ENCODE peak calls at places on chromosomes 5 and 9, in seven cellular contexts. One of them, this sample, is unnamed.

GRCh38 chr5:172793577-172794488 is 22.8 kb upstream of the DUSP1 start:
- DNase-seq in endothelial cell: no peak
- DNase-seq in stimulated activated CD8-positive, alpha-beta memory T cell treated with anti-CD3 and anti-CD28 coated beads, Interleukin-12 subunit alpha, Interleukin-12 subunit beta, amount 100 ng/mL, for 1 hour: no peak
- DNase-seq in AG04449: no peak
- DNase-seq in PC-3: peak; percentile 71
- DNase-seq in uterus: no peak
- DNase-seq in amniotic stem cell: no peak
- DNase-seq in this sample: peak; percentile 91

GRCh38 chr5:112682621-112683061 is 55.0 kb upstream of the APC start:
- DNase-seq in uterus: no peak
- DNase-seq in amniotic stem cell: no peak
- DNase-seq in stimulated activated CD8-positive, alpha-beta memory T cell treated with anti-CD3 and anti-CD28 coated beads, Interleukin-12 subunit alpha, Interleukin-12 subunit beta, amount 100 ng/mL, for 1 hour: no peak
- DNase-seq in PC-3: peak; percentile 33
- DNase-seq in AG04449: no peak
- DNase-seq in endothelial cell: no peak
- DNase-seq in this sample: peak; percentile 43

GRCh38 chr9:17057729-17058128 is 77.1 kb upstream of the CNTLN start:
- DNase-seq in AG04449: no peak
- DNase-seq in stimulated activated CD8-positive, alpha-beta memory T cell treated with anti-CD3 and anti-CD28 coated beads, Interleukin-12 subunit alpha, Interleukin-12 subunit beta, amount 100 ng/mL, for 1 hour: no peak
- DNase-seq in uterus: no peak
- DNase-seq in amniotic stem cell: no peak
- DNase-seq in PC-3: no peak
- DNase-seq in endothelial cell: no peak
- DNase-seq in this sample: no peak

GRCh38 chr9:15837079-15837679 is 284.3 kb downstream of the CCDC171 start:
- DNase-seq in amniotic stem cell: peak; percentile 10
- DNase-seq in stimulated activated CD8-positive, alpha-beta memory T cell treated with anti-CD3 and anti-CD28 coated beads, Interleukin-12 subunit alpha, Interleukin-12 subunit beta, amount 100 ng/mL, for 1 hour: no peak
- DNase-seq in AG04449: peak; percentile 4
- DNase-seq in uterus: no peak
- DNase-seq in endothelial cell: peak; percentile 49
- DNase-seq in PC-3: peak; percentile 76
- DNase-seq in this sample: peak; percentile 71

GRCh38 chr9:4680750-4681149 is 1.4 kb downstream of the CDC37L1 start:
- DNase-seq in stimulated activated CD8-positive, alpha-beta memory T cell treated with anti-CD3 and anti-CD28 coated beads, Interleukin-12 subunit alpha, Interleukin-12 subunit beta, amount 100 ng/mL, for 1 hour: no peak
- DNase-seq in endothelial cell: no peak
- DNase-seq in PC-3: no peak
- DNase-seq in amniotic stem cell: no peak
- DNase-seq in AG04449: no peak
- DNase-seq in uterus: no peak
- DNase-seq in this sample: peak; percentile 79

GRCh38 chr5:159539678-159540077 is 209.4 kb upstream of the IL12B start:
- DNase-seq in AG04449: no peak
- DNase-seq in amniotic stem cell: no peak
- DNase-seq in uterus: no peak
- DNase-seq in stimulated activated CD8-positive, alpha-beta memory T cell treated with anti-CD3 and anti-CD28 coated beads, Interleukin-12 subunit alpha, Interleukin-12 subunit beta, amount 100 ng/mL, for 1 hour: no peak
- DNase-seq in PC-3: no peak
- DNase-seq in endothelial cell: no peak
- DNase-seq in this sample: no peak

GRCh38 chr5:120255214-120255613 is 208.9 kb upstream of the PRR16 start:
- DNase-seq in PC-3: no peak
- DNase-seq in endothelial cell: no peak
- DNase-seq in stimulated activated CD8-positive, alpha-beta memory T cell treated with anti-CD3 and anti-CD28 coated beads, Interleukin-12 subunit alpha, Interleukin-12 subunit beta, amount 100 ng/mL, for 1 hour: no peak
- DNase-seq in uterus: no peak
- DNase-seq in AG04449: no peak
- DNase-seq in amniotic stem cell: no peak
- DNase-seq in this sample: no peak

GRCh38 chr5:10479226-10479721 is 37.6 kb downstream of the ROPN1L start:
- DNase-seq in uterus: no peak
- DNase-seq in AG04449: no peak
- DNase-seq in amniotic stem cell: peak; percentile 52
- DNase-seq in endothelial cell: no peak
- DNase-seq in stimulated activated CD8-positive, alpha-beta memory T cell treated with anti-CD3 and anti-CD28 coated beads, Interleukin-12 subunit alpha, Interleukin-12 subunit beta, amount 100 ng/mL, for 1 hour: no peak
- DNase-seq in PC-3: peak; percentile 96
- DNase-seq in this sample: peak; percentile 80

GRCh38 chr5:104932431-104932830 is 1369.8 kb upstream of the NUDT12 start:
- DNase-seq in stimulated activated CD8-positive, alpha-beta memory T cell treated with anti-CD3 and anti-CD28 coated beads, Interleukin-12 subunit alpha, Interleukin-12 subunit beta, amount 100 ng/mL, for 1 hour: no peak
- DNase-seq in endothelial cell: no peak
- DNase-seq in amniotic stem cell: no peak
- DNase-seq in PC-3: no peak
- DNase-seq in AG04449: no peak
- DNase-seq in uterus: no peak
- DNase-seq in this sample: no peak

GRCh38 chr5:83972236-83972635 is 251.6 kb upstream of the HAPLN1 start:
- DNase-seq in uterus: no peak
- DNase-seq in endothelial cell: no peak
- DNase-seq in stimulated activated CD8-positive, alpha-beta memory T cell treated with anti-CD3 and anti-CD28 coated beads, Interleukin-12 subunit alpha, Interleukin-12 subunit beta, amount 100 ng/mL, for 1 hour: no peak
- DNase-seq in PC-3: peak; percentile 75
- DNase-seq in amniotic stem cell: no peak
- DNase-seq in AG04449: no peak
- DNase-seq in this sample: peak; percentile 25

GRCh38 chr9:95261890-95262289 is 55.6 kb downstream of the FANCC start:
- DNase-seq in uterus: no peak
- DNase-seq in AG04449: no peak
- DNase-seq in amniotic stem cell: no peak
- DNase-seq in stimulated activated CD8-positive, alpha-beta memory T cell treated with anti-CD3 and anti-CD28 coated beads, Interleukin-12 subunit alpha, Interleukin-12 subunit beta, amount 100 ng/mL, for 1 hour: no peak
- DNase-seq in PC-3: no peak
- DNase-seq in endothelial cell: no peak
- DNase-seq in this sample: peak; percentile 41

GRCh38 chr5:10563132-10563939 is 534 bp upstream of the ANKRD33B start:
- DNase-seq in uterus: peak; percentile 52
- DNase-seq in amniotic stem cell: no peak
- DNase-seq in AG04449: no peak
- DNase-seq in PC-3: peak; percentile 63
- DNase-seq in stimulated activated CD8-positive, alpha-beta memory T cell treated with anti-CD3 and anti-CD28 coated beads, Interleukin-12 subunit alpha, Interleukin-12 subunit beta, amount 100 ng/mL, for 1 hour: peak; percentile 13
- DNase-seq in endothelial cell: peak; percentile 20
- DNase-seq in this sample: no peak

GRCh38 chr5:78204241-78204640 is 90.3 kb downstream of the AP3B1 start:
- DNase-seq in uterus: no peak
- DNase-seq in amniotic stem cell: no peak
- DNase-seq in AG04449: no peak
- DNase-seq in PC-3: no peak
- DNase-seq in endothelial cell: no peak
- DNase-seq in stimulated activated CD8-positive, alpha-beta memory T cell treated with anti-CD3 and anti-CD28 coated beads, Interleukin-12 subunit alpha, Interleukin-12 subunit beta, amount 100 ng/mL, for 1 hour: no peak
- DNase-seq in this sample: no peak

GRCh38 chr9:133948138-133948537 is 44.0 kb downstream of the VAV2 start:
- DNase-seq in stimulated activated CD8-positive, alpha-beta memory T cell treated with anti-CD3 and anti-CD28 coated beads, Interleukin-12 subunit alpha, Interleukin-12 subunit beta, amount 100 ng/mL, for 1 hour: no peak
- DNase-seq in AG04449: no peak
- DNase-seq in uterus: no peak
- DNase-seq in endothelial cell: no peak
- DNase-seq in amniotic stem cell: no peak
- DNase-seq in PC-3: no peak
- DNase-seq in this sample: no peak

GRCh38 chr9:118290116-118290515 is 585.9 kb downstream of the TLR4 start:
- DNase-seq in endothelial cell: no peak
- DNase-seq in PC-3: no peak
- DNase-seq in AG04449: no peak
- DNase-seq in uterus: no peak
- DNase-seq in amniotic stem cell: no peak
- DNase-seq in stimulated activated CD8-positive, alpha-beta memory T cell treated with anti-CD3 and anti-CD28 coated beads, Interleukin-12 subunit alpha, Interleukin-12 subunit beta, amount 100 ng/mL, for 1 hour: no peak
- DNase-seq in this sample: no peak

GRCh38 chr5:151483176-151483575 is 35.8 kb downstream of the SLC36A1 start:
- DNase-seq in stimulated activated CD8-positive, alpha-beta memory T cell treated with anti-CD3 and anti-CD28 coated beads, Interleukin-12 subunit alpha, Interleukin-12 subunit beta, amount 100 ng/mL, for 1 hour: no peak
- DNase-seq in endothelial cell: no peak
- DNase-seq in PC-3: no peak
- DNase-seq in amniotic stem cell: no peak
- DNase-seq in AG04449: no peak
- DNase-seq in uterus: no peak
- DNase-seq in this sample: peak; percentile 68

GRCh38 chr5:150624334-150625163 is 15.9 kb upstream of the SYNPO start:
- DNase-seq in PC-3: no peak
- DNase-seq in amniotic stem cell: no peak
- DNase-seq in endothelial cell: peak; percentile 43
- DNase-seq in stimulated activated CD8-positive, alpha-beta memory T cell treated with anti-CD3 and anti-CD28 coated beads, Interleukin-12 subunit alpha, Interleukin-12 subunit beta, amount 100 ng/mL, for 1 hour: no peak
- DNase-seq in AG04449: no peak
- DNase-seq in uterus: no peak
- DNase-seq in this sample: no peak

GRCh38 chr9:116377179-116377790 is 223.7 kb downstream of the PAPPA start:
- DNase-seq in AG04449: no peak
- DNase-seq in amniotic stem cell: peak; percentile 22
- DNase-seq in stimulated activated CD8-positive, alpha-beta memory T cell treated with anti-CD3 and anti-CD28 coated beads, Interleukin-12 subunit alpha, Interleukin-12 subunit beta, amount 100 ng/mL, for 1 hour: no peak
- DNase-seq in uterus: no peak
- DNase-seq in PC-3: peak; percentile 65
- DNase-seq in endothelial cell: no peak
- DNase-seq in this sample: peak; percentile 88

GRCh38 chr5:157570801-157571200 is 4.8 kb downstream of the ADAM19 start:
- DNase-seq in stimulated activated CD8-positive, alpha-beta memory T cell treated with anti-CD3 and anti-CD28 coated beads, Interleukin-12 subunit alpha, Interleukin-12 subunit beta, amount 100 ng/mL, for 1 hour: no peak
- DNase-seq in uterus: no peak
- DNase-seq in PC-3: no peak
- DNase-seq in endothelial cell: no peak
- DNase-seq in amniotic stem cell: no peak
- DNase-seq in AG04449: no peak
- DNase-seq in this sample: no peak

GRCh38 chr5:28523887-28524637 is 1485.7 kb upstream of the CDH9 start:
- DNase-seq in stimulated activated CD8-positive, alpha-beta memory T cell treated with anti-CD3 and anti-CD28 coated beads, Interleukin-12 subunit alpha, Interleukin-12 subunit beta, amount 100 ng/mL, for 1 hour: no peak
- DNase-seq in AG04449: peak; percentile 75
- DNase-seq in uterus: no peak
- DNase-seq in amniotic stem cell: peak; percentile 85
- DNase-seq in PC-3: peak; percentile 70
- DNase-seq in endothelial cell: no peak
- DNase-seq in this sample: peak; percentile 77

GRCh38 chr5:167049771-167050567 is 1241.5 kb upstream of the WWC1 start:
- DNase-seq in PC-3: no peak
- DNase-seq in uterus: no peak
- DNase-seq in AG04449: no peak
- DNase-seq in endothelial cell: no peak
- DNase-seq in amniotic stem cell: no peak
- DNase-seq in stimulated activated CD8-positive, alpha-beta memory T cell treated with anti-CD3 and anti-CD28 coated beads, Interleukin-12 subunit alpha, Interleukin-12 subunit beta, amount 100 ng/mL, for 1 hour: no peak
- DNase-seq in this sample: peak; percentile 52

GRCh38 chr5:39072915-39073758 is 1.1 kb downstream of the RICTOR start:
- DNase-seq in PC-3: peak; percentile 57
- DNase-seq in stimulated activated CD8-positive, alpha-beta memory T cell treated with anti-CD3 and anti-CD28 coated beads, Interleukin-12 subunit alpha, Interleukin-12 subunit beta, amount 100 ng/mL, for 1 hour: peak; percentile 11
- DNase-seq in uterus: no peak
- DNase-seq in AG04449: no peak
- DNase-seq in amniotic stem cell: no peak
- DNase-seq in endothelial cell: peak; percentile 52
- DNase-seq in this sample: peak; percentile 42

GRCh38 chr5:102832445-102832844 is 77.3 kb downstream of the PAM start:
- DNase-seq in uterus: no peak
- DNase-seq in PC-3: no peak
- DNase-seq in amniotic stem cell: no peak
- DNase-seq in stimulated activated CD8-positive, alpha-beta memory T cell treated with anti-CD3 and anti-CD28 coated beads, Interleukin-12 subunit alpha, Interleukin-12 subunit beta, amount 100 ng/mL, for 1 hour: no peak
- DNase-seq in endothelial cell: no peak
- DNase-seq in AG04449: no peak
- DNase-seq in this sample: peak; percentile 20

GRCh38 chr9:113343732-113344231 is 3.7 kb upstream of the WDR31 start:
- DNase-seq in AG04449: no peak
- DNase-seq in uterus: peak; percentile 44
- DNase-seq in PC-3: no peak
- DNase-seq in amniotic stem cell: no peak
- DNase-seq in endothelial cell: no peak
- DNase-seq in stimulated activated CD8-positive, alpha-beta memory T cell treated with anti-CD3 and anti-CD28 coated beads, Interleukin-12 subunit alpha, Interleukin-12 subunit beta, amount 100 ng/mL, for 1 hour: no peak
- DNase-seq in this sample: peak; percentile 46

GRCh38 chr9:93896496-93897033 is 58.6 kb downstream of the BARX1 start:
- DNase-seq in stimulated activated CD8-positive, alpha-beta memory T cell treated with anti-CD3 and anti-CD28 coated beads, Interleukin-12 subunit alpha, Interleukin-12 subunit beta, amount 100 ng/mL, for 1 hour: no peak
- DNase-seq in uterus: peak; percentile 7
- DNase-seq in amniotic stem cell: no peak
- DNase-seq in endothelial cell: no peak
- DNase-seq in PC-3: no peak
- DNase-seq in AG04449: no peak
- DNase-seq in this sample: no peak

GRCh38 chr9:98410185-98410697 is 154.8 kb upstream of the TBC1D2 start:
- DNase-seq in uterus: no peak
- DNase-seq in endothelial cell: peak; percentile 41
- DNase-seq in amniotic stem cell: peak; percentile 72
- DNase-seq in AG04449: peak; percentile 52
- DNase-seq in stimulated activated CD8-positive, alpha-beta memory T cell treated with anti-CD3 and anti-CD28 coated beads, Interleukin-12 subunit alpha, Interleukin-12 subunit beta, amount 100 ng/mL, for 1 hour: no peak
- DNase-seq in PC-3: no peak
- DNase-seq in this sample: peak; percentile 94

GRCh38 chr5:111227805-111228204 is 3.6 kb downstream of the CAMK4 start:
- DNase-seq in amniotic stem cell: no peak
- DNase-seq in uterus: no peak
- DNase-seq in AG04449: no peak
- DNase-seq in PC-3: peak; percentile 45
- DNase-seq in endothelial cell: peak; percentile 37
- DNase-seq in stimulated activated CD8-positive, alpha-beta memory T cell treated with anti-CD3 and anti-CD28 coated beads, Interleukin-12 subunit alpha, Interleukin-12 subunit beta, amount 100 ng/mL, for 1 hour: no peak
- DNase-seq in this sample: peak; percentile 25

GRCh38 chr9:110850401-110851135 is 182.0 kb downstream of the MUSK start:
- DNase-seq in stimulated activated CD8-positive, alpha-beta memory T cell treated with anti-CD3 and anti-CD28 coated beads, Interleukin-12 subunit alpha, Interleukin-12 subunit beta, amount 100 ng/mL, for 1 hour: no peak
- DNase-seq in uterus: no peak
- DNase-seq in AG04449: no peak
- DNase-seq in amniotic stem cell: no peak
- DNase-seq in endothelial cell: no peak
- DNase-seq in PC-3: peak; percentile 16
- DNase-seq in this sample: no peak

GRCh38 chr5:32450952-32451351 is 6.4 kb upstream of the ZFR start:
- DNase-seq in endothelial cell: no peak
- DNase-seq in AG04449: no peak
- DNase-seq in stimulated activated CD8-positive, alpha-beta memory T cell treated with anti-CD3 and anti-CD28 coated beads, Interleukin-12 subunit alpha, Interleukin-12 subunit beta, amount 100 ng/mL, for 1 hour: no peak
- DNase-seq in amniotic stem cell: no peak
- DNase-seq in PC-3: peak; percentile 15
- DNase-seq in uterus: no peak
- DNase-seq in this sample: no peak

GRCh38 chr9:116238225-116238624 is 84.6 kb downstream of the PAPPA start:
- DNase-seq in amniotic stem cell: peak; percentile 72
- DNase-seq in PC-3: peak; percentile 11
- DNase-seq in endothelial cell: no peak
- DNase-seq in uterus: no peak
- DNase-seq in AG04449: peak; percentile 91
- DNase-seq in stimulated activated CD8-positive, alpha-beta memory T cell treated with anti-CD3 and anti-CD28 coated beads, Interleukin-12 subunit alpha, Interleukin-12 subunit beta, amount 100 ng/mL, for 1 hour: no peak
- DNase-seq in this sample: peak; percentile 90